ENCODE peak calls at places on chromosome 3, in six cellular contexts. Q, K, Y, V, E and C are unnamed samples.

GRCh38 chr3:51955175-51955892 is at the start of gene GPR62:
- DNase-seq in Y (no peak), K (no peak), E (no peak), Q (no peak), V (no peak), C (no peak)

GRCh38 chr3:176696816-176697215 is 500.5 kb downstream of the TBL1XR1 start:
- DNase-seq in Q (no peak), K (no peak), E (no peak), V (no peak), Y (no peak), C (no peak)

GRCh38 chr3:183551930-183552329 is 3.6 kb downstream of the KLHL6 start:
- DNase-seq in Q (no peak), E (no peak), V (no peak), Y (no peak), K (no peak), C (no peak)

GRCh38 chr3:173902866-173903265 is 505.3 kb downstream of the NLGN1 start:
- DNase-seq in V (no peak), Q (no peak), E (no peak), Y (peak), K (no peak), C (peak)

GRCh38 chr3:115164374-115165221 is 17.5 kb upstream of the ZBTB20 start:
- DNase-seq in Y (no peak), K (no peak), V (no peak), Q (no peak), E (no peak), C (no peak)

GRCh38 chr3:123773681-123774431 is 110.3 kb downstream of the MYLK start:
- DNase-seq in K (peak), Q (peak), V (peak), Y (peak), E (no peak), C (no peak)

GRCh38 chr3:16402451-16402850 is 111.0 kb downstream of the RFTN1 start:
- DNase-seq in K (peak), V (no peak), Y (peak), E (no peak), Q (peak), C (no peak)

GRCh38 chr3:52122491-52122890 is 31.7 kb downstream of the POC1A start:
- DNase-seq in Y (no peak), V (no peak), K (no peak), Q (no peak), E (no peak), C (no peak)

GRCh38 chr3:158105124-158105709 is 1.0 kb downstream of the SHOX2 start:
- DNase-seq in Y (peak), V (no peak), E (peak), Q (no peak), K (no peak), C (no peak)

GRCh38 chr3:36871379-36872126 is 73.3 kb downstream of the TRANK1 start:
- DNase-seq in V (no peak), K (no peak), Y (no peak), Q (no peak), E (no peak), C (no peak)
- TF ChIP-seq CTCF in V (no peak), K (no peak), Y (no peak), Q (no peak), E (no peak), C (peak)

DNA sequence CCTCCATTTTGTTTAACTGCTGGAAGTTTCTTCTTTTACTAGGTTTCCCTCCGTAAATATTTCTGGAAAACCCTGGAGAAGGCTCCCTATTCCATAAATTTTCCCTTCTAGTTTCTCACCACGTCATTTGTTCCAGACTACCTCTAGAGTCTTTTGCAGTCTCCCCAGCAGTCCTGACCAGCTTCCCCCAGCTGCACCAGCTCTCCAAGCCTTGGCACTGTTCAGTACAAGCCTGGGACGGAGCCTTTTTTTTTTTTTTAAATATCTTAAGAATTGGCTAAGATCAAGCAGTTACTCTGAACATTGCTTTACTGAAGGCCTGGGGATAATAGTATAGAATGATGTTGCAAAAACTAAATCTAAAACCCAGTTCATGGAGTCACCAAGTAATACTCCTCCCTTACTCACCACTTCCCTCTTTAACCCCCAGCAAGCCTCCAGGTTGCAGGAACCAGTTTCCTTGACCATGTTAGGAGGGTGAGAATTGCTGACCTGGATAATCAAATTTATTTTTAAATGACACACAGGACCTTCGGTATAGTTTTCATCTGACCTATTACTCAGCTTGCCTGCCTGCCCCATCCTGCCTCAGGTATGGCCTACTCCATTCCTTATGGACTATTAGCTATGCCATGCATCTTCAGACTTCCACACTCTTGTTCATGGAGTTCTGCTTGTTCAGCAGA is 723 bp downstream of the RTP4 start:
- DNase-seq in Q (no peak), V (no peak), E (no peak), Y (peak), K (peak), C (no peak)
- H3K4me3 ChIP-seq in Q (peak), V (no peak), E (no peak), Y (peak), K (peak), C (no peak)

GRCh38 chr3:116863842-116864626 is 154.5 kb downstream of the TUSC7 start:
- DNase-seq in V (peak), Y (peak), E (peak), Q (peak), K (peak), C (peak)
- TF ChIP-seq CTCF in V (peak), Y (peak), E (peak), Q (peak), K (peak), C (peak)

GRCh38 chr3:128487538-128487812 is 5.5 kb downstream of the GATA2 start:
- DNase-seq in E (no peak), Y (no peak), K (no peak), V (no peak), Q (no peak), C (no peak)
- H3K4me3 ChIP-seq in E (peak), Y (peak), K (peak), V (peak), Q (peak), C (peak)

DNA sequence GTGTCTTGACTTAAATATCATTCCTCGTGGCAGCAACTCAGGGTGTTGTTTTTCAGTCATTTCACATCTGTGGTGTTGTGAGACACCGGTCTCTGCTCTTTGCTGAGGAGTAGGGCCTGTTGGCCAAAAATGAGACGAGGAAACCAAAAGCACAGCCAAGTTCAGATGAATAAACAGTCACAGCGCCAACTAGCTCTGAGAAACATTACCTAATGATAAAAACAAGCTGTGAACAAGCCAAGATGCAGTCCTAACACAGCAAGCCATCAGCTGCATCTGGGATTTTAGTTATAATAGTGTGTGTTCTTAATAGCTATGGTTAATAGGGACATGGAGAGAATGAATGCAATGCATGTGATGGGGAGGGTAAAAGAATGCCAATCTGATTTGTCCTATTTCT is 843.4 kb upstream of the DPPA4 start:
- DNase-seq in E (no peak), Q (peak), K (peak), V (peak), Y (peak), C (no peak)
- TF ChIP-seq CTCF in E (no peak), Q (no peak), K (peak), V (peak), Y (no peak), C (no peak)